ENCODE peak calls at places on chromosomes 1 and 21, in four cellular contexts. One of them, this sample, is unnamed.

GRCh38 chr1:209029737-209030136 is 553.8 kb upstream of the CAMK1G start:
- DNase-seq in frontal cortex: no peak
- DNase-seq in astrocyte: no peak
- DNase-seq in epithelial cell of esophagus: no peak
- DNase-seq in this sample: no peak

GRCh38 chr1:40313329-40313957 is 3.6 kb downstream of the COL9A2 start:
- DNase-seq in frontal cortex: no peak
- DNase-seq in astrocyte: no peak
- DNase-seq in epithelial cell of esophagus: no peak
- DNase-seq in this sample: no peak

GRCh38 chr21:39314155-39315027 is 959 bp upstream of the BRWD1 start:
- DNase-seq in epithelial cell of esophagus: peak
- DNase-seq in astrocyte: peak
- DNase-seq in frontal cortex: no peak
- DNase-seq in this sample: peak

GRCh38 chr1:16026723-16027484 is 5.1 kb downstream of the CLCNKA start:
- DNase-seq in frontal cortex: no peak
- DNase-seq in epithelial cell of esophagus: no peak
- DNase-seq in astrocyte: no peak
- DNase-seq in this sample: no peak

GRCh38 chr1:231684333-231685244 is 58.0 kb downstream of the DISC1 start:
- DNase-seq in frontal cortex: no peak
- DNase-seq in astrocyte: no peak
- DNase-seq in epithelial cell of esophagus: peak
- DNase-seq in this sample: peak

GRCh38 chr1:107057197-107058133 is 991 bp downstream of the PRMT6 start:
- DNase-seq in frontal cortex: peak
- DNase-seq in astrocyte: peak
- DNase-seq in epithelial cell of esophagus: peak
- DNase-seq in this sample: peak

GRCh38 chr1:153291514-153291913 is 21.2 kb downstream of the PGLYRP3 start:
- DNase-seq in astrocyte: no peak
- DNase-seq in frontal cortex: no peak
- DNase-seq in epithelial cell of esophagus: no peak
- DNase-seq in this sample: no peak

GRCh38 chr21:28663111-28663693 is 329.5 kb downstream of the LTN1 start:
- DNase-seq in frontal cortex: no peak
- DNase-seq in epithelial cell of esophagus: no peak
- DNase-seq in astrocyte: no peak
- DNase-seq in this sample: no peak

GRCh38 chr1:32828341-32828740 is 10.9 kb downstream of the S100PBP start:
- DNase-seq in epithelial cell of esophagus: no peak
- DNase-seq in astrocyte: no peak
- DNase-seq in frontal cortex: no peak
- DNase-seq in this sample: peak

GRCh38 chr1:210328746-210329488 is at the start of gene HHAT:
- DNase-seq in frontal cortex: peak
- DNase-seq in astrocyte: peak
- DNase-seq in epithelial cell of esophagus: peak
- DNase-seq in this sample: peak

GRCh38 chr1:71307451-71307850 is 226.6 kb upstream of the ZRANB2 start:
- DNase-seq in frontal cortex: no peak
- DNase-seq in epithelial cell of esophagus: peak
- DNase-seq in astrocyte: peak
- DNase-seq in this sample: no peak

GRCh38 chr21:21045538-21045937 is 47.3 kb downstream of the NCAM2 start:
- DNase-seq in epithelial cell of esophagus: no peak
- DNase-seq in astrocyte: peak
- DNase-seq in frontal cortex: no peak
- DNase-seq in this sample: no peak

GRCh38 chr1:44828841-44829440 is 14.1 kb downstream of the PTCH2 start:
- DNase-seq in frontal cortex: no peak
- DNase-seq in epithelial cell of esophagus: no peak
- DNase-seq in astrocyte: no peak
- DNase-seq in this sample: no peak

GRCh38 chr1:175388286-175388685 is 195.7 kb upstream of the KIAA0040 start:
- DNase-seq in frontal cortex: no peak
- DNase-seq in astrocyte: no peak
- DNase-seq in epithelial cell of esophagus: no peak
- DNase-seq in this sample: no peak

GRCh38 chr1:185050823-185051451 is 5.6 kb downstream of the RNF2 start:
- DNase-seq in frontal cortex: no peak
- DNase-seq in astrocyte: no peak
- DNase-seq in epithelial cell of esophagus: no peak
- DNase-seq in this sample: no peak

GRCh38 chr1:240575976-240576666 is 35.8 kb downstream of the GREM2 start:
- DNase-seq in epithelial cell of esophagus: no peak
- DNase-seq in frontal cortex: no peak
- DNase-seq in astrocyte: peak
- DNase-seq in this sample: peak

GRCh38 chr21:29293495-29293894 is 5.2 kb upstream of the BACH1 start:
- DNase-seq in astrocyte: no peak
- DNase-seq in frontal cortex: no peak
- DNase-seq in epithelial cell of esophagus: no peak
- DNase-seq in this sample: no peak

GRCh38 chr1:20725189-20726106 is 7.1 kb downstream of the SH2D5 start:
- DNase-seq in frontal cortex: peak
- DNase-seq in astrocyte: peak
- DNase-seq in epithelial cell of esophagus: peak
- DNase-seq in this sample: no peak

GRCh38 chr1:154557248-154557938 is 1.1 kb downstream of the UBE2Q1 start:
- DNase-seq in frontal cortex: no peak
- DNase-seq in epithelial cell of esophagus: no peak
- DNase-seq in astrocyte: no peak
- DNase-seq in this sample: no peak

GRCh38 chr1:164651378-164651951 is 92.5 kb downstream of the PBX1 start:
- DNase-seq in frontal cortex: no peak
- DNase-seq in epithelial cell of esophagus: no peak
- DNase-seq in astrocyte: peak
- DNase-seq in this sample: no peak

GRCh38 chr1:61221642-61222041 is 139.3 kb downstream of the NFIA start:
- DNase-seq in epithelial cell of esophagus: peak
- DNase-seq in astrocyte: no peak
- DNase-seq in frontal cortex: no peak
- DNase-seq in this sample: no peak

GRCh38 chr1:160161965-160162705 is 10.7 kb downstream of the ATP1A4 start:
- DNase-seq in frontal cortex: peak
- DNase-seq in astrocyte: no peak
- DNase-seq in epithelial cell of esophagus: peak
- DNase-seq in this sample: peak

GRCh38 chr1:201436461-201436860 is 14.9 kb upstream of the TNNI1 start:
- DNase-seq in frontal cortex: no peak
- DNase-seq in astrocyte: no peak
- DNase-seq in epithelial cell of esophagus: no peak
- DNase-seq in this sample: peak

GRCh38 chr1:41109316-41110263 is 88.1 kb upstream of the SLFNL1 start:
- DNase-seq in astrocyte: peak
- DNase-seq in epithelial cell of esophagus: peak
- DNase-seq in frontal cortex: peak
- DNase-seq in this sample: peak

GRCh38 chr1:109880961-109881894 is 29.4 kb upstream of the CSF1 start:
- DNase-seq in astrocyte: no peak
- DNase-seq in epithelial cell of esophagus: no peak
- DNase-seq in frontal cortex: no peak
- DNase-seq in this sample: no peak

GRCh38 chr1:180042994-180043622 is 88.5 kb downstream of the CEP350 start:
- DNase-seq in epithelial cell of esophagus: peak
- DNase-seq in astrocyte: peak
- DNase-seq in frontal cortex: no peak
- DNase-seq in this sample: no peak

GRCh38 chr1:40783001-40783905 is at the start of gene KCNQ4:
- DNase-seq in frontal cortex: peak
- DNase-seq in epithelial cell of esophagus: peak
- DNase-seq in astrocyte: no peak
- DNase-seq in this sample: peak

GRCh38 chr1:29607236-29607635 is 370.9 kb downstream of the PTPRU start:
- DNase-seq in frontal cortex: no peak
- DNase-seq in astrocyte: no peak
- DNase-seq in epithelial cell of esophagus: no peak
- DNase-seq in this sample: no peak

GRCh38 chr1:229447809-229448252 is 13.9 kb upstream of the ACTA1 start:
- DNase-seq in frontal cortex: no peak
- DNase-seq in astrocyte: no peak
- DNase-seq in epithelial cell of esophagus: no peak
- DNase-seq in this sample: no peak

GRCh38 chr1:154567386-154568164 is at the start of gene CHRNB2:
- DNase-seq in epithelial cell of esophagus: peak
- DNase-seq in frontal cortex: peak
- DNase-seq in astrocyte: no peak
- DNase-seq in this sample: peak

GRCh38 chr1:182185822-182186756 is 124.6 kb upstream of the ZNF648 start:
- DNase-seq in frontal cortex: no peak
- DNase-seq in epithelial cell of esophagus: peak
- DNase-seq in astrocyte: peak
- DNase-seq in this sample: peak

GRCh38 chr1:111559736-111560279 is 56.4 kb upstream of the ADORA3 start:
- DNase-seq in frontal cortex: no peak
- DNase-seq in epithelial cell of esophagus: peak
- DNase-seq in astrocyte: peak
- DNase-seq in this sample: no peak

GRCh38 chr1:156487862-156488261 is 12.7 kb downstream of the MEF2D start:
- DNase-seq in frontal cortex: no peak
- DNase-seq in epithelial cell of esophagus: peak
- DNase-seq in astrocyte: no peak
- DNase-seq in this sample: no peak

This sample was measured in T47D.